ENCODE peak calls at places on chromosomes 7 and 10, in five cellular contexts. E is tibial nerve; X is NCI-H460; J is mammary epithelial cell; T is stimulated activated CD8-positive, alpha-beta memory T cell treated with anti-CD3 and anti-CD28 coated beads, Interleukin-4, amount 100 ng/mL, for 1 hour. Y is an unnamed sample.

GRCh38 chr10:61970182-61971015 is 68.9 kb downstream of the ARID5B start:
- DNase-seq in E (no peak), X (no peak), J (no peak), T (no peak), Y (no peak)

GRCh38 chr7:42914726-42915045 is 2.8 kb upstream of the C7orf25 start:
- DNase-seq in E (no peak), X (no peak), J (no peak), T (no peak), Y (no peak)

GRCh38 chr7:157009170-157009777 is 1.2 kb downstream of the MNX1 start:
- DNase-seq in E (no peak), X (no peak), J (peak), T (no peak), Y (no peak)

GRCh38 chr10:32146166-32146565 is 89.9 kb upstream of the KIF5B start:
- DNase-seq in E (no peak), X (no peak), J (no peak), T (no peak), Y (no peak)

GRCh38 chr7:149625947-149626392 is 128.4 kb upstream of the ZNF746 start:
- DNase-seq in E (no peak), X (no peak), J (peak), T (no peak), Y (no peak)

GRCh38 chr10:97025613-97026242 is 160.0 kb downstream of the SLIT1 start:
- DNase-seq in E (no peak), X (peak), J (peak), T (no peak), Y (no peak)

GRCh38 chr7:1531263-1531978 is 919 bp downstream of the MAFK start:
- DNase-seq in E (no peak), X (no peak), J (no peak), T (no peak), Y (no peak)

GRCh38 chr7:147298611-147299043 is 1182.0 kb downstream of the CNTNAP2 start:
- DNase-seq in E (no peak), X (no peak), J (no peak), T (no peak), Y (no peak)

GRCh38 chr7:135911091-135911490 is 66.1 kb downstream of the MTPN start:
- DNase-seq in E (no peak), X (no peak), J (no peak), T (no peak), Y (no peak)

GRCh38 chr7:5695037-5695708 is 86.3 kb downstream of the RNF216 start:
- DNase-seq in E (no peak), X (no peak), J (peak), T (peak), Y (peak)

GRCh38 chr10:14879055-14879800 is 562 bp downstream of the SUV39H2 start:
- DNase-seq in E (no peak), X (no peak), J (no peak), T (no peak), Y (no peak)

GRCh38 chr10:18229839-18230238 is 89.6 kb downstream of the CACNB2 start:
- DNase-seq in E (no peak), X (no peak), J (peak), T (no peak), Y (no peak)

GRCh38 chr7:2730846-2731770 is 43.1 kb downstream of the AMZ1 start:
- DNase-seq in E (no peak), X (no peak), J (no peak), T (no peak), Y (no peak)

GRCh38 chr10:62870866-62871265 is 54.7 kb upstream of the EGR2 start:
- DNase-seq in E (no peak), X (no peak), J (no peak), T (no peak), Y (no peak)

GRCh38 chr7:101733713-101734475 is 83.5 kb upstream of the CUX1 start:
- DNase-seq in E (no peak), X (no peak), J (no peak), T (no peak), Y (no peak)

GRCh38 chr7:23973264-23973663 is 263.2 kb downstream of the STK31 start:
- DNase-seq in E (no peak), X (no peak), J (no peak), T (no peak), Y (no peak)

GRCh38 chr10:7306147-7306546 is 104.7 kb downstream of the SFMBT2 start:
- DNase-seq in E (no peak), X (no peak), J (no peak), T (no peak), Y (no peak)

Y was measured in SIG-M5.